ENCODE peak calls at places on chromosome 22, in nine cellular contexts. H is K562, J is thoracic aorta, S is colonic mucosa, P is H9, Q is GM13977, T is GM06990, Y is GM10248, M is psoas muscle. O is an unnamed sample.

GRCh38 chr22:22460635-22461034 is 47.9 kb downstream of the ZNF280B start:
- DNase-seq in H (peak), J (no peak), S (no peak), P (no peak), Q (no peak), T (no peak), Y (no peak), M (no peak), O (no peak)

GRCh38 chr22:45237065-45237990 is 3.4 kb downstream of the KIAA0930 start:
- DNase-seq in H (no peak), J (no peak), S (no peak), P (no peak), Q (no peak), T (no peak), Y (no peak), M (no peak), O (no peak)

GRCh38 chr22:17258015-17258827 is 39.0 kb upstream of the ADA2 start:
- DNase-seq in H (peak), J (no peak), S (peak), P (peak), Q (peak), T (peak), Y (peak), M (peak), O (peak)

GRCh38 chr22:45268167-45268957 is 16.4 kb upstream of the UPK3A start:
- DNase-seq in H (no peak), J (no peak), S (no peak), P (peak), Q (no peak), T (no peak), Y (no peak), M (peak), O (peak)

GRCh38 chr22:22753526-22754267 is 109.3 kb downstream of the GGTLC2 start:
- DNase-seq in H (peak), J (no peak), S (peak), P (peak), Q (peak), T (peak), Y (peak), M (peak), O (peak)

GRCh38 chr22:43526951-43527350 is 115.1 kb downstream of the MPPED1 start:
- DNase-seq in H (no peak), J (no peak), S (no peak), P (no peak), Q (no peak), T (no peak), Y (no peak), M (no peak), O (no peak)

GRCh38 chr22:22770280-22770871 is 117.2 kb upstream of the IGLL5 start:
- DNase-seq in H (peak), J (no peak), S (peak), P (peak), Q (no peak), T (no peak), Y (no peak), M (no peak), O (peak)

GRCh38 chr22:39960791-39961746 is 872 bp downstream of the TMA7B start:
- DNase-seq in H (peak), J (no peak), S (no peak), P (no peak), Q (peak), T (peak), Y (peak), M (no peak), O (no peak)

GRCh38 chr22:22943521-22944267 is 56.1 kb downstream of the IGLL5 start:
- DNase-seq in H (peak), J (no peak), S (peak), P (peak), Q (peak), T (peak), Y (no peak), M (no peak), O (peak)

GRCh38 chr22:31870890-31871289 is 73.4 kb upstream of the YWHAH start:
- DNase-seq in H (no peak), J (no peak), S (no peak), P (no peak), Q (no peak), T (no peak), Y (no peak), M (no peak), O (no peak)

GRCh38 chr22:32080904-32081303 is 37.8 kb downstream of the SLC5A1 start:
- DNase-seq in H (peak), J (no peak), S (peak), P (peak), Q (peak), T (peak), Y (peak), M (no peak), O (peak)

GRCh38 chr22:30474683-30475424 is 3.0 kb upstream of the SEC14L3 start:
- DNase-seq in H (no peak), J (no peak), S (no peak), P (peak), Q (no peak), T (no peak), Y (no peak), M (no peak), O (peak)

GRCh38 chr22:30057375-30057774 is 22.9 kb upstream of the HORMAD2 start:
- DNase-seq in H (no peak), J (no peak), S (no peak), P (no peak), Q (no peak), T (no peak), Y (no peak), M (no peak), O (no peak)

GRCh38 chr22:37608477-37609239 is at the start of gene GGA1:
- DNase-seq in H (peak), J (peak), S (peak), P (peak), Q (peak), T (peak), Y (peak), M (peak), O (peak)
- TF ChIP-seq CTCF in H (no peak), J (peak), S (no peak), P (no peak), Q (no peak), T (no peak), Y (no peak), M (no peak), O (no peak)

GRCh38 chr22:26086359-26086758 is 82.9 kb upstream of the SEZ6L start:
- DNase-seq in H (no peak), J (no peak), S (no peak), P (no peak), Q (no peak), T (no peak), Y (no peak), M (no peak), O (no peak)
- TF ChIP-seq CTCF in H (no peak), J (no peak), S (no peak), P (peak), Q (peak), T (no peak), Y (no peak), M (peak), O (no peak)

GRCh38 chr22:24176040-24176439 is 5.2 kb upstream of the SUSD2 start:
- DNase-seq in H (no peak), J (no peak), S (no peak), P (no peak), Q (no peak), T (no peak), Y (no peak), M (no peak), O (no peak)

GRCh38 chr22:24176630-24177029 is 4.7 kb upstream of the SUSD2 start:
- DNase-seq in H (no peak), J (no peak), S (no peak), P (no peak), Q (no peak), T (no peak), Y (no peak), M (no peak), O (no peak)

GRCh38 chr22:24177456-24177855 is 3.8 kb upstream of the SUSD2 start:
- DNase-seq in H (no peak), J (no peak), S (no peak), P (no peak), Q (no peak), T (no peak), Y (no peak), M (no peak), O (no peak)

GRCh38 chr22:24177045-24177444 is 4.2 kb upstream of the SUSD2 start:
- DNase-seq in H (no peak), J (no peak), S (no peak), P (no peak), Q (no peak), T (no peak), Y (no peak), M (no peak), O (no peak)

DNA sequence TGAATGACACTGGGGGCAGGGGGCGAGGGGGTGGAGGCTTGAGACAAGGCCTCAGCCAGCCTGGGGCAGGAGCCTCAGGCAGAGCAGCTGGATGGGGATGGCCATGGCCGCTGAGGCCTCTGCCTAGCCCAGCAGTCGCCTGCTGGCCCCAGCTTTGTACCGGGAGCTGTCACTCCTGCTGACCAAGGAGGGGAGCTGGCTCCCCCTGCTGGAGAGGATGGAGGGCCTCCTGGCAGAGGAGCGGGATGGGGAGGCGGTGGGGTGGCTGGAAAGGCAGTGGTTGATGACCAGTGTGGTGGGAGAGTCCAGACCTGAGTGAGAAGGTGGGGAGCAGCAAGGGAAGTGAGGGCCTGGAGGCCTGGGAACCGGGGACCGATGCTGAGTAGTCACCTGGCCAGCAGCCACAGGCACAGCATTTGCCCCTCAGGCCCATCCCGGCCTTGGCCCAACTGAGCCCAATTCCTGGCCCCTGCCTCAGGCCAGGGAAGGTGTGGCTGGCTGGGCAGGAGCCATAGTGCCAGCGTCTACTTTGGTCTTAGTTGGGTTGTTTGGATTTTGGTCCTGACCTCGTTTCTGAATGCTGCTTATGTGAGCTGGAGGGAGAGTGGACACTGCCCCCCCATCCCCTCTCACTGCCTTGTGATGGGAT is 6.0 kb upstream of the SUSD2 start:
- DNase-seq in H (peak), J (peak), S (peak), P (peak), Q (peak), T (peak), Y (peak), M (peak), O (peak)
- TF ChIP-seq CTCF in H (peak), J (peak), S (peak), P (peak), Q (peak), T (peak), Y (peak), M (peak), O (peak)

GRCh38 chr22:47168441-47168840 is 406.0 kb downstream of the TBC1D22A start:
- DNase-seq in H (no peak), J (no peak), S (no peak), P (no peak), Q (no peak), T (peak), Y (no peak), M (peak), O (peak)

GRCh38 chr22:47167056-47167455 is 404.6 kb downstream of the TBC1D22A start:
- DNase-seq in H (no peak), J (no peak), S (no peak), P (peak), Q (no peak), T (no peak), Y (no peak), M (no peak), O (no peak)

GRCh38 chr22:47169801-47170140 is 407.3 kb downstream of the TBC1D22A start:
- DNase-seq in H (no peak), J (no peak), S (no peak), P (no peak), Q (no peak), T (no peak), Y (no peak), M (no peak), O (no peak)

GRCh38 chr22:47171441-47172221 is 409.2 kb downstream of the TBC1D22A start:
- DNase-seq in H (no peak), J (no peak), S (no peak), P (peak), Q (no peak), T (peak), Y (no peak), M (peak), O (peak)

GRCh38 chr22:47168900-47169800 is 406.7 kb downstream of the TBC1D22A start:
- DNase-seq in H (no peak), J (no peak), S (no peak), P (peak), Q (no peak), T (peak), Y (no peak), M (peak), O (peak)
- TF ChIP-seq CTCF in H (no peak), J (no peak), S (peak), P (peak), Q (no peak), T (no peak), Y (no peak), M (peak), O (peak)

DNA sequence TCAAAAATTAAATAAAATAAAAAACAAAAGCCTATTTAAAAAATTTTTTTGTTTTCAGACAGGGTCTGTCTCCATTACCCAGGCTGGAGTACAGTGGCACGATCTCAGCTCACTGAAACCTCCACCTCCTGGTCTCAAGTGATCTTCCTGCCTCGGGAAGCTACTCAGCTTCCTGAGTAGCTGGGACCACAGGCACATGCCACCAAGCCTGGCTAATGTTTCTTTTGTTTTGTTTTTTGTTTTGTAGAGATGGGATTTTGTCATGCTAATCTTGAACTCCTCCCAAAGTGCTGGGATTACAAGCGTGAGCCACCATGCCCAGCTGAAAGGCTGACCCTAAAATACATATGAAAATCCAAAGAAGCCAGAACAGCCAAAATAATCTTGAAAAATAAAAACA is 20.4 kb upstream of the L3MBTL2 start:
- DNase-seq in H (no peak), J (no peak), S (no peak), P (peak), Q (no peak), T (no peak), Y (no peak), M (no peak), O (peak)
- TF ChIP-seq CTCF in H (no peak), J (no peak), S (no peak), P (no peak), Q (no peak), T (no peak), Y (no peak), M (no peak), O (no peak)

DNA sequence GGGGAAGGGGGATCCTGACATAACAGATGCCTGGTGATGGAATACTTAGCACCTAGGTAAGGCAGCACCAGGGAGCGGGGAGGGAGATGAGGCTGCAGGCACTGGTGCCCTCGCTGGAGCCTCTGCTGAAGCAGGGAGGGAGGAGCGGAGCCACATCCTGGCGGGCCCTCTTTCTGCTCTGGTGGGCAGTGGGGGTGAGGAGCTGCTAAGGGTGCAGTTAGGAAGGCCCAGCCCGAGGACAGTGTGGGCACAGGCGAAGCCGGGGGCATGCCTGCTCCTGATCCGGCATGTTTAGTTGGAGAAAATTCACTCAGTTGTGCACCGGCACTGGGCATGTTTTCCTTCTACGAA is 83.9 kb downstream of the MED15 start:
- DNase-seq in H (no peak), J (no peak), S (no peak), P (no peak), Q (no peak), T (no peak), Y (no peak), M (no peak), O (no peak)
- TF ChIP-seq CTCF in H (no peak), J (no peak), S (no peak), P (no peak), Q (no peak), T (no peak), Y (no peak), M (no peak), O (no peak)

DNA sequence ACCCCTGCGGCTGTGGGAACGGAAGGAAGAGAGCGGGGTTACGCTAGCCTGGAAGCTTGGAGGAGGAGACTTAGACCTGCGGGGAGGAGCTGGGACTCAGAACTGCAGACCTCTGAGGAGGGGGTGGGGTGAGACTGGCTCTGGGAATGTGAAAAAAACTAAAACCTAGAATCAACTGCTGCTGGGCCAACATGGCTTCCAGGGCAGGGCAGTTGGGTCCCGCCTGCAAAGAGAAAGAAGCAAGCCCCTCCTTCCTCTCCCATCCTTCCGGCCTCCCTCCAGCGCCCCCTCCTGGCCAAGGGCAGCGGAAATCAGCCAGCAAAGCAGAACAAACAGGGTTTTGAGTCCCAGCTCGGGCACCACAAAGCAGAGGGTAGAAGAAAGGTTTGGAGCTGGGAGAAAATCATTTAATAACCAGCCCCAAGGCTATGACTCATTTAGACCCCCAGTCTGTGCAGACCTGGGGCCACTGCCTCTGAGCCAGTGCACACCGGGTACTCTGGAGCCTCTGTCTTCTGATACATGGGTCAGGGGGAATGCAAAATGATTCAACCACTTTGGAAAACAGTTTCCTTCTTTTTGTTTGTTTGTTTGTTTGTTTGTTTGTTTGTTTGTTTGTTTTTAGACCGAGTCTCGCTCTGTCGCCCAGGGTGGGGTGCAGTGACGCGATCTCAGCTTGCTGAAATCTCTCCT is 7.3 kb upstream of the NCF4 start:
- DNase-seq in H (peak), J (no peak), S (peak), P (peak), Q (peak), T (peak), Y (peak), M (peak), O (peak)
- TF ChIP-seq CTCF in H (peak), J (peak), S (peak), P (peak), Q (peak), T (peak), Y (peak), M (peak), O (peak)

DNA sequence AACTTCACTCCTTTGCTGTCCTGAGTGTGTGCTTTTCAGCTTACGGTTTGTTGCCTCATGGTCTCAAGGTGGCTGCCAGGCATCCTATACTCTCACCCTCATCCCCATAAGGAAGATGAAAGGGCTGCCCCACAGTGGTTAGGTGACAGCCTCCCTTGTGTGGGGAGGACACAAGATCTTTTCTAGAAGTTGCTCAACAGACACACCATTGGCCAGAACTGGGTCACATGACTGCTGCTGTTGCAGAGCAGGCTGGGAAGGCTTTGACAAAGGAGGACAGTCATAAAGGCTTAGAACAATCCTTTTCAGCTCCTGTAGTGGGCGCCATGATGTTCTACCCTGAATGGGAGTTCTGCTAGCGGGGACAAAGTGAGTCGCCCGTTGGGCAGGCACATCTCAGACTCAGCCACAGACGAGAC is 69.7 kb upstream of the RASD2 start:
- DNase-seq in H (no peak), J (no peak), S (no peak), P (no peak), Q (no peak), T (no peak), Y (no peak), M (no peak), O (no peak)
- TF ChIP-seq CTCF in H (no peak), J (no peak), S (no peak), P (peak), Q (no peak), T (no peak), Y (no peak), M (no peak), O (no peak)

DNA sequence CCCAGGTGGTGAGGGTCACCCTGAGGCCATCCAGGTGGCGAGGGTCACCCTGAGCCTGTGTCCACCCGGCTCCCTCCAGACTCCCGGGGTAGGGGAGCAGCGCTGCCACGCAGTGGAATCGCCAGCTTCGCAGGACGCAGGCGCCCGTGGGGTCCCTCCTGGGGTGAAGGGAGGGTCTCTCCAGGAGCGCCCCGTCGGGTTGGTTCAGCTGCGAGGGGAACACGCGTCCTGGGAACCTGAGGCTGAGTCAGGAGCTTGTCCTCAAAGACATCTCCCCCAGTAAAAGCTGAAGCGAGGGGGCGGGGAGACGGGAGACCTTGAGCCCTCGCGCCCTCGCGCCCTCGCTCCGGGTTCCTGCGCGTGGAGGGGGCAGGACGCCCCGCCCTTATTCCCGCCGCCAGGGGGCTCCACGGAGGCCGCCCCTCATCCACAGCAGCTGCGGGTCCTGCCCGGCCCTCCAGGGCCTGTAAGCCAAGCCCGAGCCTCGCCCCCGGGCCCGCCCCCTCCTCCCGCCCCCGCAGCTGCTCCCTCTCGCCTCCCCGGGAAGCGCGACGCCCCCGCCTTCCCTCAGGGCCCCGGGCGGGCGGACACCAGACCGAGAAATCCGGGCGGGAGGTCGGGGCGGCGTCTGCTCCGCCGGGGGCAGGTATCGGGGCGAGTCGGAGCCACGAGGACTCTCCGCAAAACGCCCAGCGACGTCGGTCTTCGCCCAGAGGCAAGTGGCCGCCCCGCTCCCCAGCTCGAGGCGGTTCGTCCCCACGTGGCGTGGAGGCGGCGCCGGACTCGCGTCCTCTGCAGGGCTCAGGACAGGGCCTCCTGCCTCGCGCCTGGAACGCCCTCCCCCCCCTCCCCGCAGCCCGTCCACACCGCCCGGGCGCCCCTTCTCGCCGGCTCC is 22.8 kb downstream of the PIM3 start:
- DNase-seq in H (no peak), J (no peak), S (no peak), P (peak), Q (no peak), T (no peak), Y (no peak), M (peak), O (peak)
- TF ChIP-seq CTCF in H (no peak), J (peak), S (peak), P (peak), Q (peak), T (peak), Y (peak), M (peak), O (peak)

O was measured in WTC11.